ENCODE peak calls at places on chromosomes 6 and 20, in ten cellular contexts. S is HepG2, G is H1, Y is A549, R is right lobe of liver, E is transverse colon, I is sigmoid colon, Q is HCT116, M is breast epithelium, A is tibial nerve. U is an unnamed sample.

GRCh38 chr6:118783931-118784528 is 109.9 kb upstream of the ASF1A start:
- DNase-seq in S (no peak), G (no peak), Y (no peak), R (no peak), E (no peak), I (no peak), Q (no peak), M (no peak), A (no peak), U (no peak)

GRCh38 chr20:1357921-1358671 is 29.2 kb upstream of the SDCBP2 start:
- DNase-seq in S (no peak), G (no peak), Y (no peak), R (no peak), E (no peak), I (no peak), Q (no peak), M (no peak), A (no peak), U (no peak)

GRCh38 chr20:40481743-40482458 is 207.1 kb downstream of the MAFB start:
- DNase-seq in S (no peak), G (no peak), Y (no peak), R (no peak), E (no peak), I (no peak), Q (no peak), M (no peak), A (no peak), U (no peak)

GRCh38 chr6:106084106-106084963 is 1.8 kb upstream of the PRDM1 start:
- DNase-seq in S (peak; percentile 7), G (peak; percentile 53), Y (peak; percentile 42), R (no peak), E (peak; percentile 52), I (no peak), Q (peak; percentile 72), M (no peak), A (peak; percentile 48), U (peak; percentile 50)

GRCh38 chr6:41966214-41966920 is 24.8 kb upstream of the CCND3 start:
- DNase-seq in S (no peak), G (no peak), Y (no peak), R (no peak), E (no peak), I (peak; percentile 19), Q (no peak), M (no peak), A (no peak), U (peak; percentile 4)

GRCh38 chr6:114075300-114075699 is 104.4 kb upstream of the HDAC2 start:
- DNase-seq in S (no peak), G (no peak), Y (no peak), R (no peak), E (no peak), I (no peak), Q (no peak), M (no peak), A (no peak), U (no peak)

GRCh38 chr20:21251278-21251677 is 51.9 kb upstream of the XRN2 start:
- DNase-seq in S (no peak), G (no peak), Y (no peak), R (no peak), E (no peak), I (no peak), Q (no peak), M (no peak), A (no peak), U (no peak)

GRCh38 chr6:110996661-110997060 is 14.8 kb downstream of the RPF2 start:
- DNase-seq in S (no peak), G (no peak), Y (no peak), R (no peak), E (no peak), I (no peak), Q (no peak), M (no peak), A (no peak), U (no peak)

GRCh38 chr6:52511572-52512151 is 65.2 kb downstream of the TRAM2 start:
- DNase-seq in S (no peak), G (no peak), Y (no peak), R (no peak), E (no peak), I (no peak), Q (no peak), M (no peak), A (no peak), U (no peak)
- H3K4me1 ChIP-seq in S (peaks cover 44% of the 10 kb centered on the region), G (peaks cover under 1% of the 10 kb centered on the region), Y (peaks cover 66% of the 10 kb centered on the region), R (no peaks in the 10 kb centered on the region), E (peaks cover 5% of the 10 kb centered on the region), I (no peaks in the 10 kb centered on the region), Q (peaks cover 33% of the 10 kb centered on the region), M (peaks cover 8% of the 10 kb centered on the region), A (peaks cover 62% of the 10 kb centered on the region), U (peaks cover 11% of the 10 kb centered on the region)

DNA sequence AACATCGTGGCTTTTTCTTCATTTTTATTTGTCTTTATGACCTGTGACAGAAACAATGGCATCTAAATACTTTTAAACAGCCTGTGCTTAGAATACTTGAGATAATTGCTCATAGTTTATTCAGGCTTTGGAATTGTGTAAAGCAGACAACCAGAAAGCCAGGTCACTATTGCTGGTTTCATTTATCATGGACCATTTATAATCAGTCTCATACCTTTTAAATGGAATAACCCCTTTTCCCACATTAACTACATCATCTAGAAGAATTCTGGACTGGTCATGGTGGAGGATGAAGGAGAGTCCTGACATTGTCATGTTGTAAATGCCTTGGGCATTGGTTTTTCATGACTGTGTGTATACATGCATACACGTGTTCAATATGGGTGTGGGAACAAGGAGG is 661.5 kb downstream of the EPM2A start:
- DNase-seq in S (no peak), G (no peak), Y (no peak), R (no peak), E (no peak), I (no peak), Q (no peak), M (no peak), A (no peak), U (no peak)
- TF ChIP-seq POLR2A in S (no peak), G (no peak), Y (no peak), R (no peak), E (no peak), I (no peak), Q (no peak), M (no peak), A (no peak), U (no peak)

GRCh38 chr6:135056632-135057031 is 2.0 kb upstream of the HBS1L start:
- DNase-seq in S (no peak), G (no peak), Y (no peak), R (no peak), E (no peak), I (no peak), Q (no peak), M (no peak), A (no peak), U (no peak)

GRCh38 chr6:135054575-135055498 is at the start of gene HBS1L:
- DNase-seq in S (peak; percentile 97), G (peak; percentile 97), Y (peak; percentile 68), R (peak; percentile 98), E (peak; percentile 96), I (peak; percentile 98), Q (peak; percentile 97), M (peak; percentile 95), A (peak; percentile 91), U (peak; percentile 98)

GRCh38 chr6:135054238-135054574 is 416 bp downstream of the HBS1L start:
- DNase-seq in S (peak; percentile 42), G (no peak), Y (no peak), R (no peak), E (no peak), I (no peak), Q (no peak), M (no peak), A (no peak), U (no peak)

GRCh38 chr6:135053433-135053832 is 1.2 kb downstream of the HBS1L start:
- DNase-seq in S (no peak), G (no peak), Y (no peak), R (no peak), E (no peak), I (no peak), Q (no peak), M (no peak), A (no peak), U (no peak)

DNA sequence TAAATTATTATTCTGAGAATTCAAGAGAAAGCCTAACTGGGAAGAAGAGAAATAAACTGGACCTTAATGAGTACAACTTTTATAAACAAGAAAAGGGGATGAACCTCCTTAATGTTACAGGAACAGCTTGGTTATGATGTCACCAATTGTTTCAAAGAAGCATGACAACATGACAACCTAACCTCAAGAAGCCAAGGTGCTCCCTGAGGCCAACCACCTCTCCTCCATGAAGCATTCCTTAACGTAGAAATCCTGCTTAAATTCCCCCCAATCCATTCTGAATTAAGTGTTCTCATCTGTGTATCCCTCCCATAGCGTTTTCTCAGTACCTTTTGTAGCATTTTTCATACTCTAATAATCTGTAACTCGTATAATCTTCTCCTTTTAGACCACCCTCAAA is 1.7 kb downstream of the HBS1L start:
- DNase-seq in S (no peak), G (no peak), Y (no peak), R (no peak), E (no peak), I (no peak), Q (no peak), M (no peak), A (no peak), U (no peak)
- H3K27ac ChIP-seq in S (no peak overlapping the region), G (no peak overlapping the region), Y (no peak overlapping the region), R (no peak overlapping the region), E (no peak overlapping the region), I (no peak overlapping the region), Q (no peak overlapping the region), M (no peak overlapping the region), A (no peak overlapping the region), U (no peak overlapping the region)

GRCh38 chr6:156994215-156995076 is 217.3 kb downstream of the ARID1B start:
- DNase-seq in S (no peak), G (no peak), Y (no peak), R (no peak), E (no peak), I (no peak), Q (no peak), M (no peak), A (no peak), U (no peak)

GRCh38 chr6:156992396-156992795 is 215.2 kb downstream of the ARID1B start:
- DNase-seq in S (no peak), G (no peak), Y (no peak), R (no peak), E (no peak), I (no peak), Q (no peak), M (no peak), A (no peak), U (no peak)

GRCh38 chr6:156995502-156995901 is 218.3 kb downstream of the ARID1B start:
- DNase-seq in S (no peak), G (no peak), Y (no peak), R (no peak), E (no peak), I (no peak), Q (no peak), M (no peak), A (no peak), U (no peak)

GRCh38 chr6:156991971-156992370 is 214.8 kb downstream of the ARID1B start:
- DNase-seq in S (peak; percentile 83), G (no peak), Y (no peak), R (no peak), E (no peak), I (no peak), Q (no peak), M (no peak), A (no peak), U (no peak)

DNA sequence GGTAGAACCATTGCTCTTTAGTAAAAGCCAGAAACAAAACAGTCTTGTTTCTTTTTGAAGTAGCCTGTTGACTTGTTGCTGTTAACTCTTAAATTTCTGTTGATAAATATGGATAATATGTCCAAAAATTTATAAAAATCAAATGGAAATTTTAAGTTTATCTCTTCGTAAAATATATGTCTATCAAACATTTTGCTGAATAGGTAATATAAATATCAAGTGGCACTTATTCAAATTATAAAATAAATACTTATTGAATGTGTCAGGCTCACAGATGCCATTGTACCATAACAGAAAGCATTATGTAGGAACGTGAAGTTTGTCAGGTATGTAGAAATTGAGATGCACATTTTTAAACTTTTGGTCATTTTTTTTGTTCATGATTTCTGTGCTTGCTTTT is 216.5 kb downstream of the ARID1B start:
- DNase-seq in S (no peak), G (no peak), Y (no peak), R (no peak), E (no peak), I (no peak), Q (no peak), M (no peak), A (no peak), U (no peak)
- H3K4me1 ChIP-seq in S (peaks cover 37% of the 10 kb centered on the region), G (peaks cover 8% of the 10 kb centered on the region), Y (peaks cover 22% of the 10 kb centered on the region), R (no peaks in the 10 kb centered on the region), E (peaks cover 14% of the 10 kb centered on the region), I (no peaks in the 10 kb centered on the region), Q (peaks cover 3% of the 10 kb centered on the region), M (no peaks in the 10 kb centered on the region), A (peaks cover 9% of the 10 kb centered on the region), U (peaks cover 10% of the 10 kb centered on the region)